ENCODE peak calls at places on chromosome 6, in seven cellular contexts. One of them, this sample, is unnamed.

GRCh38 chr6:79798841-79799240 is 148.5 kb downstream of the ELOVL4 start:
- DNase-seq in heart right ventricle: no peak
- DNase-seq in AG04450: no peak
- DNase-seq in activated T-helper 2 cell treated with anti-CD3 and anti-CD28 coated beads, Interferon-gamma antibody, Interleukin-2, Interleukin-4, amounts not matched to agents 10 μg/mL and 5 μg/mL and 100 μg/mL, durations not matched to agents 14 hours and 24 hours and 36 hours: no peak
- DNase-seq in NCI-H1105: no peak
- DNase-seq in naive thymus-derived CD4-positive, alpha-beta T cell: no peak
- DNase-seq in psoas muscle: no peak
- DNase-seq in this sample: no peak

GRCh38 chr6:131134950-131135243 is 370 bp upstream of the AKAP7 start:
- DNase-seq in heart right ventricle: no peak
- DNase-seq in psoas muscle: no peak
- DNase-seq in naive thymus-derived CD4-positive, alpha-beta T cell: no peak
- DNase-seq in activated T-helper 2 cell treated with anti-CD3 and anti-CD28 coated beads, Interferon-gamma antibody, Interleukin-2, Interleukin-4, amounts not matched to agents 10 μg/mL and 5 μg/mL and 100 μg/mL, durations not matched to agents 14 hours and 24 hours and 36 hours: no peak
- DNase-seq in NCI-H1105: no peak
- DNase-seq in AG04450: no peak
- DNase-seq in this sample: no peak

GRCh38 chr6:19839237-19839546 is 2.0 kb downstream of the ID4 start:
- DNase-seq in AG04450: no peak
- DNase-seq in psoas muscle: no peak
- DNase-seq in NCI-H1105: no peak
- DNase-seq in activated T-helper 2 cell treated with anti-CD3 and anti-CD28 coated beads, Interferon-gamma antibody, Interleukin-2, Interleukin-4, amounts not matched to agents 10 μg/mL and 5 μg/mL and 100 μg/mL, durations not matched to agents 14 hours and 24 hours and 36 hours: no peak
- DNase-seq in naive thymus-derived CD4-positive, alpha-beta T cell: no peak
- DNase-seq in heart right ventricle: no peak
- DNase-seq in this sample: no peak

GRCh38 chr6:25280617-25280990 is 1.4 kb downstream of the CARMIL1 start:
- DNase-seq in heart right ventricle: no peak
- DNase-seq in psoas muscle: no peak
- DNase-seq in activated T-helper 2 cell treated with anti-CD3 and anti-CD28 coated beads, Interferon-gamma antibody, Interleukin-2, Interleukin-4, amounts not matched to agents 10 μg/mL and 5 μg/mL and 100 μg/mL, durations not matched to agents 14 hours and 24 hours and 36 hours: no peak
- DNase-seq in naive thymus-derived CD4-positive, alpha-beta T cell: peak; percentile 32
- DNase-seq in NCI-H1105: no peak
- DNase-seq in AG04450: no peak
- DNase-seq in this sample: no peak

GRCh38 chr6:2918936-2919335 is 15.8 kb upstream of the SERPINB9 start:
- DNase-seq in NCI-H1105: no peak
- DNase-seq in psoas muscle: no peak
- DNase-seq in AG04450: no peak
- DNase-seq in naive thymus-derived CD4-positive, alpha-beta T cell: no peak
- DNase-seq in heart right ventricle: no peak
- DNase-seq in activated T-helper 2 cell treated with anti-CD3 and anti-CD28 coated beads, Interferon-gamma antibody, Interleukin-2, Interleukin-4, amounts not matched to agents 10 μg/mL and 5 μg/mL and 100 μg/mL, durations not matched to agents 14 hours and 24 hours and 36 hours: no peak
- DNase-seq in this sample: no peak

GRCh38 chr6:98579089-98579488 is 255.3 kb upstream of the POU3F2 start:
- DNase-seq in NCI-H1105: no peak
- DNase-seq in AG04450: no peak
- DNase-seq in naive thymus-derived CD4-positive, alpha-beta T cell: no peak
- DNase-seq in activated T-helper 2 cell treated with anti-CD3 and anti-CD28 coated beads, Interferon-gamma antibody, Interleukin-2, Interleukin-4, amounts not matched to agents 10 μg/mL and 5 μg/mL and 100 μg/mL, durations not matched to agents 14 hours and 24 hours and 36 hours: no peak
- DNase-seq in psoas muscle: no peak
- DNase-seq in heart right ventricle: no peak
- DNase-seq in this sample: no peak

GRCh38 chr6:46023216-46023915 is 7.7 kb upstream of the CLIC5 start:
- DNase-seq in activated T-helper 2 cell treated with anti-CD3 and anti-CD28 coated beads, Interferon-gamma antibody, Interleukin-2, Interleukin-4, amounts not matched to agents 10 μg/mL and 5 μg/mL and 100 μg/mL, durations not matched to agents 14 hours and 24 hours and 36 hours: no peak
- DNase-seq in AG04450: no peak
- DNase-seq in naive thymus-derived CD4-positive, alpha-beta T cell: no peak
- DNase-seq in psoas muscle: no peak
- DNase-seq in NCI-H1105: no peak
- DNase-seq in heart right ventricle: no peak
- DNase-seq in this sample: no peak

GRCh38 chr6:148317739-148318138 is 24.9 kb upstream of the SASH1 start:
- DNase-seq in psoas muscle: no peak
- DNase-seq in AG04450: no peak
- DNase-seq in heart right ventricle: no peak
- DNase-seq in naive thymus-derived CD4-positive, alpha-beta T cell: no peak
- DNase-seq in activated T-helper 2 cell treated with anti-CD3 and anti-CD28 coated beads, Interferon-gamma antibody, Interleukin-2, Interleukin-4, amounts not matched to agents 10 μg/mL and 5 μg/mL and 100 μg/mL, durations not matched to agents 14 hours and 24 hours and 36 hours: no peak
- DNase-seq in NCI-H1105: no peak
- DNase-seq in this sample: no peak

GRCh38 chr6:16174368-16175078 is 45.6 kb downstream of the MYLIP start:
- DNase-seq in AG04450: no peak
- DNase-seq in activated T-helper 2 cell treated with anti-CD3 and anti-CD28 coated beads, Interferon-gamma antibody, Interleukin-2, Interleukin-4, amounts not matched to agents 10 μg/mL and 5 μg/mL and 100 μg/mL, durations not matched to agents 14 hours and 24 hours and 36 hours: no peak
- DNase-seq in psoas muscle: no peak
- DNase-seq in heart right ventricle: no peak
- DNase-seq in naive thymus-derived CD4-positive, alpha-beta T cell: no peak
- DNase-seq in NCI-H1105: no peak
- DNase-seq in this sample: no peak

GRCh38 chr6:107957165-107957908 is 671 bp downstream of the SEC63 start:
- DNase-seq in psoas muscle: peak; percentile 37
- DNase-seq in naive thymus-derived CD4-positive, alpha-beta T cell: peak; percentile 68
- DNase-seq in AG04450: peak; percentile 53
- DNase-seq in heart right ventricle: peak; percentile 62
- DNase-seq in activated T-helper 2 cell treated with anti-CD3 and anti-CD28 coated beads, Interferon-gamma antibody, Interleukin-2, Interleukin-4, amounts not matched to agents 10 μg/mL and 5 μg/mL and 100 μg/mL, durations not matched to agents 14 hours and 24 hours and 36 hours: peak; percentile 58
- DNase-seq in NCI-H1105: no peak
- DNase-seq in this sample: peak; percentile 45

GRCh38 chr6:50087231-50087954 is 37.7 kb upstream of the DEFB112 start:
- DNase-seq in naive thymus-derived CD4-positive, alpha-beta T cell: no peak
- DNase-seq in activated T-helper 2 cell treated with anti-CD3 and anti-CD28 coated beads, Interferon-gamma antibody, Interleukin-2, Interleukin-4, amounts not matched to agents 10 μg/mL and 5 μg/mL and 100 μg/mL, durations not matched to agents 14 hours and 24 hours and 36 hours: no peak
- DNase-seq in AG04450: peak; percentile 59
- DNase-seq in heart right ventricle: no peak
- DNase-seq in NCI-H1105: no peak
- DNase-seq in psoas muscle: no peak
- DNase-seq in this sample: no peak

This sample was measured in globus pallidus.